ENCODE peak calls at places on chromosomes 3 and 15, in six cellular contexts. S is NB4, Z is dorsolateral prefrontal cortex, N is tibial nerve, E is stomach, P is bronchial epithelial cell. B is an unnamed sample.

GRCh38 chr3:133644768-133645167 is 17.0 kb downstream of the TOPBP1 start:
- DNase-seq in S (no peak), Z (no peak), N (no peak), E (no peak), P (peak), B (no peak)

GRCh38 chr15:76107169-76107568 is 47.4 kb downstream of the TMEM266 start:
- DNase-seq in S (no peak), Z (no peak), N (no peak), E (no peak), P (peak), B (peak)

GRCh38 chr3:175668300-175668699 is 809.2 kb downstream of the NAALADL2 start:
- DNase-seq in S (no peak), Z (no peak), N (no peak), E (no peak), P (peak), B (no peak)

GRCh38 chr15:71781179-71781964 is 29.0 kb upstream of the NR2E3 start:
- DNase-seq in S (no peak), Z (no peak), N (no peak), E (no peak), P (peak), B (no peak)

GRCh38 chr3:52177701-52178042 is 20.3 kb upstream of the ALAS1 start:
- DNase-seq in S (no peak), Z (no peak), N (no peak), E (no peak), P (no peak), B (no peak)

GRCh38 chr3:10281951-10282350 is 10.8 kb downstream of the GHRL start:
- DNase-seq in S (no peak), Z (no peak), N (no peak), E (no peak), P (no peak), B (no peak)

GRCh38 chr3:53890726-53891499 is 746 bp downstream of the SELENOK start:
- DNase-seq in S (peak), Z (no peak), N (no peak), E (peak), P (peak), B (no peak)

GRCh38 chr3:50147016-50147415 is 8.1 kb upstream of the SEMA3F start:
- DNase-seq in S (no peak), Z (no peak), N (no peak), E (no peak), P (no peak), B (no peak)

GRCh38 chr3:194380300-194380699 is 10.8 kb upstream of the LRRC15 start:
- DNase-seq in S (no peak), Z (no peak), N (no peak), E (peak), P (no peak), B (no peak)

GRCh38 chr15:70419046-70419445 is 321.3 kb upstream of the TLE3 start:
- DNase-seq in S (no peak), Z (no peak), N (no peak), E (no peak), P (no peak), B (no peak)

GRCh38 chr3:151976211-151977050 is 103.0 kb downstream of the SUCNR1 start:
- DNase-seq in S (peak), Z (no peak), N (no peak), E (no peak), P (peak), B (no peak)

GRCh38 chr15:86115138-86115801 is 35.6 kb downstream of the AGBL1 start:
- DNase-seq in S (no peak), Z (no peak), N (no peak), E (no peak), P (peak), B (no peak)

GRCh38 chr3:28867836-28868235 is 413.0 kb upstream of the RBMS3 start:
- DNase-seq in S (no peak), Z (no peak), N (no peak), E (no peak), P (no peak), B (no peak)

GRCh38 chr3:79560698-79561097 is 207.1 kb downstream of the ROBO1 start:
- DNase-seq in S (no peak), Z (no peak), N (no peak), E (no peak), P (no peak), B (no peak)

DNA sequence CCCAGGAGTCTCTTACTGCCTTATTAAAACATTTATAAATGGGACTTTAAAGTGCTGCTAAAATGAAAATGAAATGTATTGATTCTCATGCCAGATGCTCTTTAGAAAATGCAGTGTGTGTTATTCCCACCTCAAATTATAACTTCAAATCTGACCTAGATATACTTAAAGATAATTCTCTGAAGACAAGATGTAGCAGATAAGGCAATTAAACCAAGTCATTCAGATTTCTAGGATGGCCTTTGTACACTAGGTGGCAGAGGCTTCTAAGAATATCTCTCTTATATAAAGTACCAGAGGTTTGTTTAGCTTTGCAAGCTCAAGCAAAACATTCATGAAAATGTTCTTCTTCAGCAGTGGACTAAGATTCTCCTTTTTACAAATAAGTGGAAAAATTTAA is 26.9 kb upstream of the GOLGA8B start:
- DNase-seq in S (peak), Z (no peak), N (no peak), E (no peak), P (peak), B (no peak)
- TF ChIP-seq CTCF in S (peak), Z (no peak), N (no peak), E (no peak), P (peak), B (peak)

GRCh38 chr3:122921791-122922651 is 105.5 kb downstream of the SEMA5B start:
- DNase-seq in S (peak), Z (no peak), N (no peak), E (no peak), P (no peak), B (no peak)
- TF ChIP-seq CTCF in S (no peak), Z (no peak), N (no peak), E (no peak), P (peak), B (no peak)

GRCh38 chr3:159929894-159930235 is 58.8 kb upstream of the IL12A start:
- DNase-seq in S (no peak), Z (no peak), N (peak), E (no peak), P (no peak), B (no peak)

GRCh38 chr3:159926573-159926972 is 62.1 kb upstream of the IL12A start:
- DNase-seq in S (no peak), Z (no peak), N (no peak), E (no peak), P (no peak), B (no peak)

GRCh38 chr3:159928692-159929091 is 59.9 kb upstream of the IL12A start:
- DNase-seq in S (no peak), Z (no peak), N (no peak), E (no peak), P (peak), B (no peak)

GRCh38 chr3:159928071-159928491 is 60.6 kb upstream of the IL12A start:
- DNase-seq in S (no peak), Z (no peak), N (no peak), E (no peak), P (peak), B (no peak)

GRCh38 chr3:159929181-159929893 is 59.3 kb upstream of the IL12A start:
- DNase-seq in S (peak), Z (no peak), N (no peak), E (no peak), P (peak), B (no peak)
- TF ChIP-seq CTCF in S (no peak), Z (peak), N (no peak), E (no peak), P (peak), B (peak)

DNA sequence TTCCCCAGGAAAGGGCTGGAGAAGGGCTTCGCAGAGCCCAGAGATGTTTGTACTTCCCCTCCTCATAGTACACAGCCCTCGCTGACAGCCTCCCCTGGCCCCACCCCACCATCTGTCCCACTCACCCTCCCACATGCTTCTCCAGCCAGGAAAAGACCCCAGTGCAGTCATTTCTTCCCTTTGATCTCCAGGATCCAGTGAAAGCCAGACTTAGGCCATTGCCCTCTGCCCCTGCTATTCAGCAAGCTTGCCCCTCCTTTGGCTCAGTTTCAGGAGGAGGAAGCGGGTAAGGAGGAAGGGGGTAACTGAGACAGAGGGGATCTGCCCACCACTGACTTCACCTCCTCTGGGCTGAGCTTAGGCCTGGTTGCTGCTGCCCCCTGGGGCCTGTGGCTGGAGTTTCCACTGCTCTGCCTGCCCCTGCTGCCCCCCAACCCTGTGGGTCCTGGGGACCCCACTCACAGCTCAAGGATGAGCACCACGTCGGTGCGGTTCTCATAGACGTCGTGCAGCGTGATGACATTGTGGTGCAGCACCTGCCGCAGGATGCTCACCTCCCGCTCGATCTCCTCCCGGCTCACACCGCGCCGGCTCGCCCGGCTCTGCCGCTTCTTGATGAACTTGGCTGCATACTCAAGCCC is 63.1 kb downstream of the DAPK2 start:
- DNase-seq in S (peak), Z (no peak), N (no peak), E (no peak), P (no peak), B (no peak)
- TF ChIP-seq CTCF in S (peak), Z (no peak), N (no peak), E (no peak), P (no peak), B (peak)

DNA sequence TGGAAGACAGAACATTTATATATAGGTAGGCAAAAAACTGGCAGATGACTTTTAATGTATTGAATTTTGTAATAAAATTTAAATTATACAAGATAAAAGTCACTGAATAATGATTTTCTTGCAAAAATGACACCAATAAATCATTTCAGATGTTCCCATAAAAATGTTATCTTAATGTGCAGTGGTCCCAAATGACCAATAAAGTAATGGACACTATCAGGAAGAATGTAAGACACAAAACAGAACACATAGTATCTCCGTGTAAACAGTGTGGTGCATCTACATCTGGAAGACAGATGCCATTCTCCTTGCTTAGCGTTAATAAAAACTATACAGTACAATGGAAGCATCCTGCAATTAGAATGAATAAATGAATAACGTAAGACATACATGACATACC is 41.5 kb downstream of the FGF7 start:
- DNase-seq in S (no peak), Z (no peak), N (no peak), E (no peak), P (no peak), B (no peak)
- TF ChIP-seq CTCF in S (no peak), Z (no peak), N (no peak), E (no peak), P (no peak), B (no peak)

DNA sequence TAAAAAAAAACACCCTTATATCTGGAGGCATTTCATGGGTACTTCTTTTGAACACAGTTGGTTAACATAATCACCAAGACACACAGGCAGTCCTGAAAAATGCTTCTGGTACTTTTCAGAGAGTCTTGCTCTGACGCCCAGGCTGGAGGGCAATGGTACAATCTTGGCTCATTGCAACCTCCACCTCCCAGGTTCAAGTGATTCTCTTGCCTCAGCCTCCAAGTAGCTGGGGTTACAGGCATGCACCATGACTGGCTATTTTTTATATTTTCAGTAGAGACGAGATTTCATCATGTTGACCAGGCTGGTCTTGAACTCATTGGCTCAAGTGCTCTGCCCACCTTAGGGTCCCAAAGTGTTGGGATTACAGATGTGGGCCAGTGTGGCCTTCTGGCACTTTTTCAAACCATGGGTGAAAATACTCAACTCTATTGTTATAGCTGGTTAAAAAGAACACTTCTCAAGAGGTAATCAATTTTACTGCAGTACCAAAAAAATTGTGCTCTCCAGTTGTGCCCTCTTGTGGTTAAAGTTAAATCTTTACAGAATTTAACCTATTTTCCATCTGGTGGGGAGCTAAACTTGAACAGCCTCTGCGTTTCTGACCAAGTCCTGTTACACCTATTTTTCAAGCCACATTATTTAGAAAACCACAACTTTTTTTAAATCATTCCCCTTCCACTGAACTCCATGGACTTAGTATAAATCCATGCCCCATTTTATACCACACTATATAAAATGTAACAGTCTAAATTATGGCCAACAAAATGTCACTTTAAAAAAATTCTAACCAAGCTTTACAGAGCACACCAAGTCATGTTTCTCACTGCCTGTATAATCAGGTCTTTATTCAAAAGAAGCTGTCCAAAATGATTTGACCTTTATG is 1.2 kb upstream of the SNAPC5 start:
- DNase-seq in S (peak), Z (no peak), N (no peak), E (no peak), P (peak), B (peak)
- TF ChIP-seq CTCF in S (peak), Z (peak), N (no peak), E (no peak), P (peak), B (peak)

GRCh38 chr15:64749999-64750657 is 25.3 kb downstream of the RBPMS2 start:
- DNase-seq in S (no peak), Z (no peak), N (no peak), E (no peak), P (peak), B (no peak)
- TF ChIP-seq CTCF in S (no peak), Z (no peak), N (no peak), E (no peak), P (no peak), B (peak)

GRCh38 chr3:179653106-179653776 is 401 bp downstream of the USP13 start:
- DNase-seq in S (peak), Z (peak), N (peak), E (peak), P (peak), B (peak)
- TF ChIP-seq CTCF in S (no peak), Z (no peak), N (no peak), E (no peak), P (no peak), B (peak)

DNA sequence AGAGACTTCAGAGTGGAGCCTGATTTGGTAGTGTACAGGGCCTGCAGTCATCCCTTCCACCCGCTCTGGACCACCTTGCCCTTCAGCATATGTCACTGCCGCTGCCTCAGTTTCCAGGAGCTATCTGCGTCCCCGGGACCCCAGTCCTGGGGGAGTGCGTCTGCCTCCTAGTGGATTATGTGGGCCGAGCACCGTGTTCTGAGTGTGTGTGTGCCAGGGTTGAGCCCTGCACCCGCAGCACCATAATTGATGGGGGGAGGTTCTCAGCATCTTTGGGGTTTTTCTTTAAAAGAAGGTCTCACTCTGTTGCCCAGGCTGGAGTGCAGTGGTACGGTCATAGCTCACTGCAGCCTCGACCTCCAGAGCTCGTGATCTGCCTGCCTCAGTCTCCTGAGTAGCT is 33.6 kb downstream of the CD276 start:
- DNase-seq in S (no peak), Z (no peak), N (no peak), E (no peak), P (no peak), B (no peak)
- TF ChIP-seq CTCF in S (peak), Z (no peak), N (peak), E (no peak), P (no peak), B (peak)

GRCh38 chr3:39383190-39383912 is at the start of gene SLC25A38:
- DNase-seq in S (peak), Z (peak), N (peak), E (peak), P (peak), B (peak)
- TF ChIP-seq CTCF in S (peak), Z (peak), N (peak), E (no peak), P (peak), B (peak)

B was measured in osteocyte.